ENCODE peak calls at places on chromosome 19, in ten cellular contexts. One of them, this sample, is unnamed.
A peak's percentile ranks its signal among the peaks of the same experiment; 100 is the strongest.

GRCh38 chr19:28472111-28472510 is 740.8 kb downstream of the UQCRFS1 start:
- DNase-seq in NCI-H748 treated with DMSO at 0.1 percent for 48 hours: no peak
- DNase-seq in activated T-cell treated with anti-CD3 and anti-CD28 coated beads, Interleukin-2, amount 50 U/mL, for 72 hours: no peak
- DNase-seq in progenitor cell of endocrine pancreas: no peak
- DNase-seq in hippocampal formation: no peak
- DNase-seq in AG09319: no peak
- DNase-seq in hypothalamus: no peak
- DNase-seq in stimulated activated CD4-positive, alpha-beta T cell treated with anti-CD3 and anti-CD28 coated beads, TNF-alpha, amount 100 ng/mL, for 4 hours: no peak
- DNase-seq in amniotic stem cell: no peak
- DNase-seq in endothelial cell of umbilical vein: no peak
- DNase-seq in this sample: no peak

GRCh38 chr19:6587093-6587820 is 3.7 kb downstream of the CD70 start:
- DNase-seq in amniotic stem cell: no peak
- DNase-seq in activated T-cell treated with anti-CD3 and anti-CD28 coated beads, Interleukin-2, amount 50 U/mL, for 72 hours: no peak
- DNase-seq in hypothalamus: no peak
- DNase-seq in AG09319: no peak
- DNase-seq in hippocampal formation: no peak
- DNase-seq in stimulated activated CD4-positive, alpha-beta T cell treated with anti-CD3 and anti-CD28 coated beads, TNF-alpha, amount 100 ng/mL, for 4 hours: no peak
- DNase-seq in endothelial cell of umbilical vein: no peak
- DNase-seq in NCI-H748 treated with DMSO at 0.1 percent for 48 hours: no peak
- DNase-seq in progenitor cell of endocrine pancreas: no peak
- DNase-seq in this sample: no peak

GRCh38 chr19:9848060-9848459 is 12.9 kb downstream of the PIN1 start:
- DNase-seq in AG09319: no peak
- DNase-seq in hippocampal formation: peak; percentile 11
- DNase-seq in activated T-cell treated with anti-CD3 and anti-CD28 coated beads, Interleukin-2, amount 50 U/mL, for 72 hours: peak; percentile 29
- DNase-seq in endothelial cell of umbilical vein: no peak
- DNase-seq in amniotic stem cell: no peak
- DNase-seq in NCI-H748 treated with DMSO at 0.1 percent for 48 hours: no peak
- DNase-seq in progenitor cell of endocrine pancreas: peak; percentile 40
- DNase-seq in hypothalamus: no peak
- DNase-seq in stimulated activated CD4-positive, alpha-beta T cell treated with anti-CD3 and anti-CD28 coated beads, TNF-alpha, amount 100 ng/mL, for 4 hours: no peak
- DNase-seq in this sample: no peak

GRCh38 chr19:18439025-18439909 is 1.3 kb upstream of the ISYNA1 start:
- DNase-seq in NCI-H748 treated with DMSO at 0.1 percent for 48 hours: no peak
- DNase-seq in hypothalamus: no peak
- DNase-seq in hippocampal formation: no peak
- DNase-seq in amniotic stem cell: no peak
- DNase-seq in endothelial cell of umbilical vein: no peak
- DNase-seq in activated T-cell treated with anti-CD3 and anti-CD28 coated beads, Interleukin-2, amount 50 U/mL, for 72 hours: no peak
- DNase-seq in progenitor cell of endocrine pancreas: no peak
- DNase-seq in AG09319: no peak
- DNase-seq in stimulated activated CD4-positive, alpha-beta T cell treated with anti-CD3 and anti-CD28 coated beads, TNF-alpha, amount 100 ng/mL, for 4 hours: no peak
- DNase-seq in this sample: no peak

GRCh38 chr19:19627716-19628498 is at the start of gene LPAR2:
- DNase-seq in amniotic stem cell: no peak
- DNase-seq in hypothalamus: no peak
- DNase-seq in progenitor cell of endocrine pancreas: peak; percentile 71
- DNase-seq in hippocampal formation: no peak
- DNase-seq in stimulated activated CD4-positive, alpha-beta T cell treated with anti-CD3 and anti-CD28 coated beads, TNF-alpha, amount 100 ng/mL, for 4 hours: peak; percentile 65
- DNase-seq in activated T-cell treated with anti-CD3 and anti-CD28 coated beads, Interleukin-2, amount 50 U/mL, for 72 hours: peak; percentile 69
- DNase-seq in AG09319: no peak
- DNase-seq in NCI-H748 treated with DMSO at 0.1 percent for 48 hours: peak; percentile 43
- DNase-seq in endothelial cell of umbilical vein: no peak
- DNase-seq in this sample: peak; percentile 65

GRCh38 chr19:4061683-4062575 is 4.8 kb downstream of the ZBTB7A start:
- DNase-seq in amniotic stem cell: no peak
- DNase-seq in activated T-cell treated with anti-CD3 and anti-CD28 coated beads, Interleukin-2, amount 50 U/mL, for 72 hours: no peak
- DNase-seq in progenitor cell of endocrine pancreas: no peak
- DNase-seq in hypothalamus: no peak
- DNase-seq in AG09319: no peak
- DNase-seq in NCI-H748 treated with DMSO at 0.1 percent for 48 hours: no peak
- DNase-seq in hippocampal formation: no peak
- DNase-seq in endothelial cell of umbilical vein: no peak
- DNase-seq in stimulated activated CD4-positive, alpha-beta T cell treated with anti-CD3 and anti-CD28 coated beads, TNF-alpha, amount 100 ng/mL, for 4 hours: no peak
- DNase-seq in this sample: no peak

GRCh38 chr19:54164369-54165068 is 5.0 kb upstream of the LENG1 start:
- DNase-seq in hippocampal formation: peak; percentile 18
- DNase-seq in activated T-cell treated with anti-CD3 and anti-CD28 coated beads, Interleukin-2, amount 50 U/mL, for 72 hours: peak; percentile 65
- DNase-seq in stimulated activated CD4-positive, alpha-beta T cell treated with anti-CD3 and anti-CD28 coated beads, TNF-alpha, amount 100 ng/mL, for 4 hours: no peak
- DNase-seq in amniotic stem cell: no peak
- DNase-seq in hypothalamus: no peak
- DNase-seq in AG09319: no peak
- DNase-seq in NCI-H748 treated with DMSO at 0.1 percent for 48 hours: peak; percentile 62
- DNase-seq in progenitor cell of endocrine pancreas: peak; percentile 49
- DNase-seq in endothelial cell of umbilical vein: peak; percentile 84
- DNase-seq in this sample: peak; percentile 77

GRCh38 chr19:5680083-5680436 is 256 bp downstream of the MICOS13 start:
- DNase-seq in hippocampal formation: no peak
- DNase-seq in stimulated activated CD4-positive, alpha-beta T cell treated with anti-CD3 and anti-CD28 coated beads, TNF-alpha, amount 100 ng/mL, for 4 hours: no peak
- DNase-seq in progenitor cell of endocrine pancreas: no peak
- DNase-seq in activated T-cell treated with anti-CD3 and anti-CD28 coated beads, Interleukin-2, amount 50 U/mL, for 72 hours: no peak
- DNase-seq in amniotic stem cell: no peak
- DNase-seq in endothelial cell of umbilical vein: no peak
- DNase-seq in AG09319: no peak
- DNase-seq in hypothalamus: no peak
- DNase-seq in NCI-H748 treated with DMSO at 0.1 percent for 48 hours: no peak
- DNase-seq in this sample: no peak

GRCh38 chr19:1063909-1064660 is 2.9 kb upstream of the ARHGAP45 start:
- DNase-seq in stimulated activated CD4-positive, alpha-beta T cell treated with anti-CD3 and anti-CD28 coated beads, TNF-alpha, amount 100 ng/mL, for 4 hours: no peak
- DNase-seq in NCI-H748 treated with DMSO at 0.1 percent for 48 hours: no peak
- DNase-seq in hippocampal formation: no peak
- DNase-seq in AG09319: no peak
- DNase-seq in amniotic stem cell: no peak
- DNase-seq in hypothalamus: no peak
- DNase-seq in progenitor cell of endocrine pancreas: no peak
- DNase-seq in endothelial cell of umbilical vein: no peak
- DNase-seq in activated T-cell treated with anti-CD3 and anti-CD28 coated beads, Interleukin-2, amount 50 U/mL, for 72 hours: no peak
- DNase-seq in this sample: no peak

GRCh38 chr19:5395541-5395940 is 54.9 kb upstream of the PTPRS start:
- DNase-seq in endothelial cell of umbilical vein: no peak
- DNase-seq in amniotic stem cell: no peak
- DNase-seq in progenitor cell of endocrine pancreas: no peak
- DNase-seq in hypothalamus: no peak
- DNase-seq in stimulated activated CD4-positive, alpha-beta T cell treated with anti-CD3 and anti-CD28 coated beads, TNF-alpha, amount 100 ng/mL, for 4 hours: no peak
- DNase-seq in activated T-cell treated with anti-CD3 and anti-CD28 coated beads, Interleukin-2, amount 50 U/mL, for 72 hours: no peak
- DNase-seq in hippocampal formation: no peak
- DNase-seq in NCI-H748 treated with DMSO at 0.1 percent for 48 hours: no peak
- DNase-seq in AG09319: no peak
- DNase-seq in this sample: no peak

GRCh38 chr19:14006085-14006765 is at the start of gene RFX1:
- DNase-seq in hippocampal formation: peak; percentile 100
- DNase-seq in AG09319: peak; percentile 100
- DNase-seq in endothelial cell of umbilical vein: peak; percentile 100
- DNase-seq in stimulated activated CD4-positive, alpha-beta T cell treated with anti-CD3 and anti-CD28 coated beads, TNF-alpha, amount 100 ng/mL, for 4 hours: peak; percentile 100
- DNase-seq in amniotic stem cell: peak; percentile 99
- DNase-seq in activated T-cell treated with anti-CD3 and anti-CD28 coated beads, Interleukin-2, amount 50 U/mL, for 72 hours: peak; percentile 100
- DNase-seq in progenitor cell of endocrine pancreas: peak; percentile 100
- DNase-seq in NCI-H748 treated with DMSO at 0.1 percent for 48 hours: peak; percentile 98
- DNase-seq in hypothalamus: peak; percentile 100
- DNase-seq in this sample: peak; percentile 100

GRCh38 chr19:4014541-4015491 is 7.3 kb downstream of the PIAS4 start:
- DNase-seq in AG09319: no peak
- DNase-seq in endothelial cell of umbilical vein: no peak
- DNase-seq in stimulated activated CD4-positive, alpha-beta T cell treated with anti-CD3 and anti-CD28 coated beads, TNF-alpha, amount 100 ng/mL, for 4 hours: no peak
- DNase-seq in activated T-cell treated with anti-CD3 and anti-CD28 coated beads, Interleukin-2, amount 50 U/mL, for 72 hours: peak; percentile 41
- DNase-seq in amniotic stem cell: no peak
- DNase-seq in hippocampal formation: no peak
- DNase-seq in hypothalamus: no peak
- DNase-seq in progenitor cell of endocrine pancreas: no peak
- DNase-seq in NCI-H748 treated with DMSO at 0.1 percent for 48 hours: no peak
- DNase-seq in this sample: peak; percentile 63

GRCh38 chr19:47582320-47582909 is 9.5 kb upstream of the ZNF541 start:
- DNase-seq in progenitor cell of endocrine pancreas: no peak
- DNase-seq in amniotic stem cell: peak; percentile 23
- DNase-seq in hypothalamus: no peak
- DNase-seq in hippocampal formation: no peak
- DNase-seq in NCI-H748 treated with DMSO at 0.1 percent for 48 hours: no peak
- DNase-seq in activated T-cell treated with anti-CD3 and anti-CD28 coated beads, Interleukin-2, amount 50 U/mL, for 72 hours: no peak
- DNase-seq in AG09319: peak; percentile 25
- DNase-seq in endothelial cell of umbilical vein: no peak
- DNase-seq in stimulated activated CD4-positive, alpha-beta T cell treated with anti-CD3 and anti-CD28 coated beads, TNF-alpha, amount 100 ng/mL, for 4 hours: no peak
- DNase-seq in this sample: no peak

GRCh38 chr19:9917322-9917721 is 19.0 kb downstream of the OLFM2 start:
- DNase-seq in AG09319: no peak
- DNase-seq in hypothalamus: no peak
- DNase-seq in activated T-cell treated with anti-CD3 and anti-CD28 coated beads, Interleukin-2, amount 50 U/mL, for 72 hours: no peak
- DNase-seq in hippocampal formation: peak; percentile 12
- DNase-seq in endothelial cell of umbilical vein: peak; percentile 52
- DNase-seq in NCI-H748 treated with DMSO at 0.1 percent for 48 hours: no peak
- DNase-seq in stimulated activated CD4-positive, alpha-beta T cell treated with anti-CD3 and anti-CD28 coated beads, TNF-alpha, amount 100 ng/mL, for 4 hours: no peak
- DNase-seq in amniotic stem cell: no peak
- DNase-seq in progenitor cell of endocrine pancreas: no peak
- DNase-seq in this sample: no peak

GRCh38 chr19:14555918-14556661 is 15.8 kb downstream of the NDUFB7 start:
- DNase-seq in stimulated activated CD4-positive, alpha-beta T cell treated with anti-CD3 and anti-CD28 coated beads, TNF-alpha, amount 100 ng/mL, for 4 hours: no peak
- DNase-seq in AG09319: no peak
- DNase-seq in NCI-H748 treated with DMSO at 0.1 percent for 48 hours: no peak
- DNase-seq in progenitor cell of endocrine pancreas: no peak
- DNase-seq in hippocampal formation: no peak
- DNase-seq in activated T-cell treated with anti-CD3 and anti-CD28 coated beads, Interleukin-2, amount 50 U/mL, for 72 hours: no peak
- DNase-seq in hypothalamus: no peak
- DNase-seq in amniotic stem cell: no peak
- DNase-seq in endothelial cell of umbilical vein: no peak
- DNase-seq in this sample: peak; percentile 32

GRCh38 chr19:32677657-32678056 is 2.0 kb downstream of the RGS9BP start:
- DNase-seq in AG09319: no peak
- DNase-seq in activated T-cell treated with anti-CD3 and anti-CD28 coated beads, Interleukin-2, amount 50 U/mL, for 72 hours: no peak
- DNase-seq in amniotic stem cell: no peak
- DNase-seq in hippocampal formation: peak; percentile 4
- DNase-seq in endothelial cell of umbilical vein: no peak
- DNase-seq in hypothalamus: no peak
- DNase-seq in NCI-H748 treated with DMSO at 0.1 percent for 48 hours: no peak
- DNase-seq in stimulated activated CD4-positive, alpha-beta T cell treated with anti-CD3 and anti-CD28 coated beads, TNF-alpha, amount 100 ng/mL, for 4 hours: no peak
- DNase-seq in progenitor cell of endocrine pancreas: no peak
- DNase-seq in this sample: no peak

GRCh38 chr19:1089891-1090290 is 5.3 kb downstream of the POLR2E start:
- DNase-seq in AG09319: no peak
- DNase-seq in hippocampal formation: no peak
- DNase-seq in stimulated activated CD4-positive, alpha-beta T cell treated with anti-CD3 and anti-CD28 coated beads, TNF-alpha, amount 100 ng/mL, for 4 hours: no peak
- DNase-seq in amniotic stem cell: no peak
- DNase-seq in progenitor cell of endocrine pancreas: no peak
- DNase-seq in endothelial cell of umbilical vein: no peak
- DNase-seq in NCI-H748 treated with DMSO at 0.1 percent for 48 hours: no peak
- DNase-seq in activated T-cell treated with anti-CD3 and anti-CD28 coated beads, Interleukin-2, amount 50 U/mL, for 72 hours: no peak
- DNase-seq in hypothalamus: no peak
- DNase-seq in this sample: no peak

GRCh38 chr19:33409035-33409434 is 35.5 kb downstream of the CEBPG start:
- DNase-seq in progenitor cell of endocrine pancreas: no peak
- DNase-seq in hippocampal formation: no peak
- DNase-seq in NCI-H748 treated with DMSO at 0.1 percent for 48 hours: no peak
- DNase-seq in endothelial cell of umbilical vein: no peak
- DNase-seq in hypothalamus: no peak
- DNase-seq in AG09319: no peak
- DNase-seq in stimulated activated CD4-positive, alpha-beta T cell treated with anti-CD3 and anti-CD28 coated beads, TNF-alpha, amount 100 ng/mL, for 4 hours: no peak
- DNase-seq in activated T-cell treated with anti-CD3 and anti-CD28 coated beads, Interleukin-2, amount 50 U/mL, for 72 hours: no peak
- DNase-seq in amniotic stem cell: no peak
- DNase-seq in this sample: no peak

GRCh38 chr19:3668331-3669133 is 31.7 kb downstream of the PIP5K1C start:
- DNase-seq in hypothalamus: no peak
- DNase-seq in NCI-H748 treated with DMSO at 0.1 percent for 48 hours: no peak
- DNase-seq in stimulated activated CD4-positive, alpha-beta T cell treated with anti-CD3 and anti-CD28 coated beads, TNF-alpha, amount 100 ng/mL, for 4 hours: no peak
- DNase-seq in amniotic stem cell: no peak
- DNase-seq in endothelial cell of umbilical vein: no peak
- DNase-seq in activated T-cell treated with anti-CD3 and anti-CD28 coated beads, Interleukin-2, amount 50 U/mL, for 72 hours: no peak
- DNase-seq in progenitor cell of endocrine pancreas: no peak
- DNase-seq in AG09319: no peak
- DNase-seq in hippocampal formation: no peak
- DNase-seq in this sample: no peak

GRCh38 chr19:13748169-13748884 is 16.0 kb upstream of the MRI1 start:
- DNase-seq in hippocampal formation: no peak
- DNase-seq in endothelial cell of umbilical vein: peak; percentile 42
- DNase-seq in AG09319: no peak
- DNase-seq in hypothalamus: no peak
- DNase-seq in activated T-cell treated with anti-CD3 and anti-CD28 coated beads, Interleukin-2, amount 50 U/mL, for 72 hours: no peak
- DNase-seq in progenitor cell of endocrine pancreas: no peak
- DNase-seq in amniotic stem cell: no peak
- DNase-seq in stimulated activated CD4-positive, alpha-beta T cell treated with anti-CD3 and anti-CD28 coated beads, TNF-alpha, amount 100 ng/mL, for 4 hours: no peak
- DNase-seq in NCI-H748 treated with DMSO at 0.1 percent for 48 hours: peak; percentile 2
- DNase-seq in this sample: no peak

GRCh38 chr19:13817615-13818371 is 22.6 kb downstream of the ZSWIM4 start:
- DNase-seq in progenitor cell of endocrine pancreas: peak; percentile 51
- DNase-seq in activated T-cell treated with anti-CD3 and anti-CD28 coated beads, Interleukin-2, amount 50 U/mL, for 72 hours: peak; percentile 22
- DNase-seq in endothelial cell of umbilical vein: no peak
- DNase-seq in stimulated activated CD4-positive, alpha-beta T cell treated with anti-CD3 and anti-CD28 coated beads, TNF-alpha, amount 100 ng/mL, for 4 hours: no peak
- DNase-seq in NCI-H748 treated with DMSO at 0.1 percent for 48 hours: peak; percentile 91
- DNase-seq in hypothalamus: no peak
- DNase-seq in amniotic stem cell: no peak
- DNase-seq in AG09319: no peak
- DNase-seq in hippocampal formation: no peak
- DNase-seq in this sample: no peak

GRCh38 chr19:46351241-46352041 is 4.6 kb downstream of the PPP5C start:
- DNase-seq in hypothalamus: no peak
- DNase-seq in progenitor cell of endocrine pancreas: no peak
- DNase-seq in NCI-H748 treated with DMSO at 0.1 percent for 48 hours: no peak
- DNase-seq in amniotic stem cell: no peak
- DNase-seq in activated T-cell treated with anti-CD3 and anti-CD28 coated beads, Interleukin-2, amount 50 U/mL, for 72 hours: peak; percentile 27
- DNase-seq in stimulated activated CD4-positive, alpha-beta T cell treated with anti-CD3 and anti-CD28 coated beads, TNF-alpha, amount 100 ng/mL, for 4 hours: no peak
- DNase-seq in hippocampal formation: no peak
- DNase-seq in endothelial cell of umbilical vein: peak; percentile 70
- DNase-seq in AG09319: no peak
- DNase-seq in this sample: no peak

GRCh38 chr19:48900477-48901452 is 653 bp downstream of the NUCB1 start:
- DNase-seq in stimulated activated CD4-positive, alpha-beta T cell treated with anti-CD3 and anti-CD28 coated beads, TNF-alpha, amount 100 ng/mL, for 4 hours: no peak
- DNase-seq in activated T-cell treated with anti-CD3 and anti-CD28 coated beads, Interleukin-2, amount 50 U/mL, for 72 hours: peak; percentile 25
- DNase-seq in hippocampal formation: no peak
- DNase-seq in hypothalamus: no peak
- DNase-seq in progenitor cell of endocrine pancreas: no peak
- DNase-seq in endothelial cell of umbilical vein: peak; percentile 29
- DNase-seq in amniotic stem cell: no peak
- DNase-seq in AG09319: no peak
- DNase-seq in NCI-H748 treated with DMSO at 0.1 percent for 48 hours: no peak
- DNase-seq in this sample: no peak

GRCh38 chr19:7679017-7679720 is 1.5 kb upstream of the TRAPPC5 start:
- DNase-seq in AG09319: no peak
- DNase-seq in stimulated activated CD4-positive, alpha-beta T cell treated with anti-CD3 and anti-CD28 coated beads, TNF-alpha, amount 100 ng/mL, for 4 hours: peak; percentile 64
- DNase-seq in progenitor cell of endocrine pancreas: no peak
- DNase-seq in hypothalamus: no peak
- DNase-seq in NCI-H748 treated with DMSO at 0.1 percent for 48 hours: no peak
- DNase-seq in amniotic stem cell: no peak
- DNase-seq in endothelial cell of umbilical vein: no peak
- DNase-seq in activated T-cell treated with anti-CD3 and anti-CD28 coated beads, Interleukin-2, amount 50 U/mL, for 72 hours: peak; percentile 83
- DNase-seq in hippocampal formation: no peak
- DNase-seq in this sample: peak; percentile 14

GRCh38 chr19:49590971-49591730 is at the start of gene PRR12:
- DNase-seq in hypothalamus: no peak
- DNase-seq in progenitor cell of endocrine pancreas: peak; percentile 49
- DNase-seq in AG09319: no peak
- DNase-seq in stimulated activated CD4-positive, alpha-beta T cell treated with anti-CD3 and anti-CD28 coated beads, TNF-alpha, amount 100 ng/mL, for 4 hours: peak; percentile 62
- DNase-seq in endothelial cell of umbilical vein: peak; percentile 71
- DNase-seq in NCI-H748 treated with DMSO at 0.1 percent for 48 hours: peak; percentile 56
- DNase-seq in amniotic stem cell: no peak
- DNase-seq in hippocampal formation: peak; percentile 89
- DNase-seq in activated T-cell treated with anti-CD3 and anti-CD28 coated beads, Interleukin-2, amount 50 U/mL, for 72 hours: peak; percentile 77
- DNase-seq in this sample: peak; percentile 88

GRCh38 chr19:16594131-16594586 is 21.9 kb upstream of the SLC35E1 start:
- DNase-seq in NCI-H748 treated with DMSO at 0.1 percent for 48 hours: no peak
- DNase-seq in activated T-cell treated with anti-CD3 and anti-CD28 coated beads, Interleukin-2, amount 50 U/mL, for 72 hours: peak; percentile 70
- DNase-seq in stimulated activated CD4-positive, alpha-beta T cell treated with anti-CD3 and anti-CD28 coated beads, TNF-alpha, amount 100 ng/mL, for 4 hours: no peak
- DNase-seq in endothelial cell of umbilical vein: no peak
- DNase-seq in hippocampal formation: no peak
- DNase-seq in progenitor cell of endocrine pancreas: no peak
- DNase-seq in amniotic stem cell: no peak
- DNase-seq in hypothalamus: no peak
- DNase-seq in AG09319: no peak
- DNase-seq in this sample: peak; percentile 37

This sample was measured in stimulated activated effector memory CD8-positive, alpha-beta T cell treated with anti-CD3 and anti-CD28 coated beads, Interleukin-12 subunit alpha, Interleukin-12 subunit beta, amount 100 ng/mL, for 72 hours.